ENCODE peak calls at places on chromosome 4, in four cellular contexts. O is SK-N-SH, J is left lung, K is dorsolateral prefrontal cortex. Y is an unnamed sample.

GRCh38 chr4:17418010-17418409 is 93.9 kb downstream of the QDPR start:
- DNase-seq in O (no peak), J (no peak), K (no peak), Y (no peak)

GRCh38 chr4:174156239-174156826 is 127.1 kb downstream of the FBXO8 start:
- DNase-seq in O (peak; percentile 27), J (no peak), K (no peak), Y (no peak)

GRCh38 chr4:129254126-129254525 is 158.2 kb downstream of the C4orf33 start:
- DNase-seq in O (no peak), J (no peak), K (no peak), Y (no peak)

GRCh38 chr4:134708026-134708425 is 506.4 kb upstream of the PABPC4L start:
- DNase-seq in O (no peak), J (no peak), K (no peak), Y (no peak)

GRCh38 chr4:173014836-173015235 is 153.8 kb upstream of the GALNT7 start:
- DNase-seq in O (no peak), J (no peak), K (no peak), Y (no peak)

GRCh38 chr4:8705161-8706145 is 112.9 kb downstream of the CPZ start:
- DNase-seq in O (no peak), J (no peak), K (no peak), Y (no peak)

GRCh38 chr4:87843936-87844335 is 11.2 kb downstream of the MEPE start:
- DNase-seq in O (no peak), J (no peak), K (peak; percentile 37), Y (no peak)

GRCh38 chr4:121192013-121192412 is 27.9 kb upstream of the TNIP3 start:
- DNase-seq in O (no peak), J (no peak), K (no peak), Y (no peak)

GRCh38 chr4:121256887-121257426 is 92.8 kb upstream of the TNIP3 start:
- DNase-seq in O (no peak), J (no peak), K (no peak), Y (no peak)

GRCh38 chr4:58139269-58139668 is 1029.1 kb upstream of the IGFBP7 start:
- DNase-seq in O (peak; percentile 22), J (no peak), K (no peak), Y (no peak)

GRCh38 chr4:10733016-10733415 is 48.4 kb upstream of the CLNK start:
- DNase-seq in O (no peak), J (no peak), K (no peak), Y (no peak)

GRCh38 chr4:118964891-118965411 is 76.3 kb downstream of the SYNPO2 start:
- DNase-seq in O (no peak), J (no peak), K (no peak), Y (no peak)

GRCh38 chr4:151169223-151169622 is 69.8 kb downstream of the RPS3A start:
- DNase-seq in O (peak; percentile 90), J (no peak), K (no peak), Y (no peak)

GRCh38 chr4:150119492-150119891 is 41.2 kb downstream of the DCLK2 start:
- DNase-seq in O (no peak), J (no peak), K (no peak), Y (no peak)

GRCh38 chr4:151694819-151695730 is 65.7 kb downstream of the GATB start:
- DNase-seq in O (no peak), J (no peak), K (no peak), Y (no peak)

GRCh38 chr4:65302145-65302544 is 368.1 kb downstream of the EPHA5 start:
- DNase-seq in O (no peak), J (no peak), K (no peak), Y (no peak)

GRCh38 chr4:59689149-59689548 is 1511.0 kb upstream of the ADGRL3 start:
- DNase-seq in O (no peak), J (no peak), K (no peak), Y (no peak)

GRCh38 chr4:181004056-181004455 is 1239.1 kb upstream of the TENM3 start:
- DNase-seq in O (no peak), J (no peak), K (no peak), Y (no peak)

GRCh38 chr4:140675599-140676231 is 80.5 kb downstream of the TBC1D9 start:
- DNase-seq in O (no peak), J (no peak), K (no peak), Y (no peak)

GRCh38 chr4:118869808-118870342 is 18.8 kb upstream of the SYNPO2 start:
- DNase-seq in O (no peak), J (no peak), K (no peak), Y (no peak)

GRCh38 chr4:186838295-186838694 is 114.6 kb upstream of the FAT1 start:
- DNase-seq in O (no peak), J (no peak), K (no peak), Y (no peak)

GRCh38 chr4:168321006-168321405 is 2.5 kb upstream of the DDX60 start:
- DNase-seq in O (no peak), J (no peak), K (no peak), Y (no peak)

DNA sequence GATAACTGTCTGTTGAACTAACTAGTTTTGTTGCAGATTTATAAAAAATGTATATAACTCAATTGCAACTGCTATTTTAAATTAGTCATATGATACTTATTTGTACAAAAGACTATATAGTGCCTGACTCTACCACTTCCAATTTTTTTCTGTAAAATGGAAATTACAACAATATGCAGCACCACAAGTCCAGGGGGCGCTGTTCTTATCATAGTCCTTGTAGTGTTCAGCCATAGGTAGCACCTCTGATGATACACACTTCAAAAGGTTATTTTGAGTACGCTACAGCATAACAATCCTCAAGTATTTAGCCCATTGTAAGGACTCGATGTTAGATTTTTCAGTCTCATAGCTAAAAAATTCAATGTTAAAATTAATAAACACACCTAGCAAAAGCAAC is 174.9 kb downstream of the CORIN start:
- DNase-seq in O (no peak), J (no peak), K (no peak), Y (no peak)
- TF ChIP-seq CTCF in O (peak; percentile 55), J (no peak), K (peak; percentile 16), Y (peak; percentile 64)

GRCh38 chr4:139617702-139618490 is 47.7 kb upstream of the MGST2 start:
- DNase-seq in O (no peak), J (no peak), K (no peak), Y (no peak)
- TF ChIP-seq CTCF in O (peak; percentile 50), J (peak; percentile 17), K (no peak), Y (peak; percentile 70)

GRCh38 chr4:76591992-76592391 is 157.0 kb downstream of the SHROOM3 start:
- DNase-seq in O (no peak), J (no peak), K (no peak), Y (no peak)

GRCh38 chr4:76590847-76591281 is 155.8 kb downstream of the SHROOM3 start:
- DNase-seq in O (no peak), J (no peak), K (no peak), Y (no peak)

GRCh38 chr4:76588268-76588667 is 153.2 kb downstream of the SHROOM3 start:
- DNase-seq in O (no peak), J (no peak), K (no peak), Y (no peak)

GRCh38 chr4:76589872-76590846 is 155.1 kb downstream of the SHROOM3 start:
- DNase-seq in O (peak; percentile 34), J (peak; percentile 82), K (peak; percentile 41), Y (no peak)

DNA sequence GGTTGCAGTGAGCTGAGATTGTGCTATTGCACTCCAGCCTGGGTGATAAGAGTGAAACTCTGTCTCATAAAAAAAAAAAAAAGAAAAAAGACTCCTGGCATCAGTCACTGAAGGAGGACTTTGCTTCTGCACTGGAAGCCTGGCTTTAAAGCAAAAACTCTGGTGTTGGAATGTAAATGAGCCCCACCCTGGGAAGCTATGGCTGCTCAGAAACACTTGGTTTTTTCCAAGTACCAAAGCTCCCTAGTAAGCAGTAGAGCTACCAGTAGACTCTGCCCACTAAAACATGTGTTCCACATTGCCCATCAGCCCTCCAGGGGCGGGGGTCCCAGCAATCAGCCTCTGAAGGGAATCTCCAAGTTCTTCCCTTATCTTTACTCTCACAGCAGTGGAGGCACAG is 154.4 kb downstream of the SHROOM3 start:
- DNase-seq in O (no peak), J (no peak), K (no peak), Y (no peak)
- TF ChIP-seq CTCF in O (no peak), J (no peak), K (no peak), Y (no peak)

DNA sequence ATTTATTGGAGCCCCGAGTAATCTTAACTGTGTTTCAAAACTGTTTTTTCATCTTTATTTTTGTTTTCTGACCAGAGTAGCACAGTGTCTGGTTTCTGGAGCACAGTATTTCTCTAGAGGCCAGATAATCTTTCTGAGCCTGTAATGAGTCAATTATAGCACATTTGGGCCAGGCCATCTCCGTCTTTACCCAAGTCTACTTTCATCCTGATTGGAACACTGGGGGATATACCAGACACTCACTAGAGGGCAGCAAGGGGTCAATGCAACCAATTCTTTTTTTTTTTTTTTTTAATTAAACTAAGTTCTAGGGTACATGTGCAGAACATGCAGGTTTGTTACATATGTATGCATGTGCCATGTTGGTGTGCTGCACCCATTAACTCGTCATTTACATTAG is 282.0 kb downstream of the ARHGAP24 start:
- DNase-seq in O (peak; percentile 7), J (no peak), K (no peak), Y (no peak)
- TF ChIP-seq CTCF in O (peak; percentile 73), J (peak; percentile 19), K (peak; percentile 30), Y (peak; percentile 74)

DNA sequence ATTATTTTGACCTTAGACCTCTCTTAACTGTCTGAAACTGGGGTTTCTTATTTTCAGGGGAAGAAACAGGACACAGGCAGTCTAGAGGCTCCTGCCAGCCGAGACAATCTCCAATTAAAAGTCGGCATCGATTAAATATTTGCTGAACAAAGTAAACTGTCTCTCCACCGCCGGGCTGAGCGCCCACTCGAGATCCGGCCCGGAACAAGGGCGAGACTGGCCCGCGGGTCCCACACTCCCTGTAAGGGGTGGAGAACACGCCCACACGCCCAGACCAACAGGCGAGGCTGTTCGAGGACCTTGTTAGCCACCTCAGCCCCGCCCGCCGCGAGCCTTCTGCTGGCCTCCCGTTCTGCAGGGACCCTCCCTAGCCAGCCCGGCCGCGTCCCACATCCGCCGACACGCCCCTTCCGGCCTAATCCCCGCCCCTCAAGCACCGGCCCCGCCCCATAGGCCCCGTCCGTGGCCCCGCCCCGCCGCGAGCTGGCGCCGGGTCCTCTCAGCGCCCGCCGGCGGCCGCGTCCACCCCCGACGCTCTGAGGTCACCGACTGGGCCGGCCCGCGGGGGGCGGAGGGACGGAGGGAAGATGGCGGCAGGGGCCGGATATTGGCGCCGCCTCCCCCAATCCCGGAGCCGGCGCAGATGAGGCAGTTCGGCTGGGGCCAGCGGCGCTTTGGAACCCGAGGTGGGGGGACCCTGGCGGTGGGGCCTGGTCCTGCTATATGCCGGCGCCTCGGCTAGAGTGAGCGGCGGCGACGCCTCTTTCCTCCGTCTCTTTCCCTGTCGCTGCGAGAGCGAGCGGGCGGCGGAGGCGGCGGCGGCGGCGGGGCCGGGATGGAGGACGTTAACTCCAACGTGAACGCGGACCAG is at the start of gene SLAIN2:
- DNase-seq in O (peak; percentile 99), J (peak; percentile 100), K (peak; percentile 99), Y (peak; percentile 100)
- TF ChIP-seq CTCF in O (peak; percentile 36), J (peak; percentile 25), K (peak; percentile 43), Y (peak; percentile 67)

GRCh38 chr4:77432702-77433101 is 172.9 kb upstream of the CXCL13 start:
- DNase-seq in O (no peak), J (no peak), K (no peak), Y (no peak)
- TF ChIP-seq CTCF in O (peak; percentile 24), J (no peak), K (no peak), Y (no peak)

Y was measured in chondrocyte.